ENCODE peak calls at places on chromosome 17, in seven cellular contexts. One of them, this sample, is unnamed.

GRCh38 chr17:29292992-29293889 is 707 bp downstream of the NUFIP2 start:
- DNase-seq in A549: peak; percentile 67
- DNase-seq in stimulated activated naive CD8-positive, alpha-beta T cell treated with anti-CD3 and anti-CD28 coated beads, Interleukin-15, Interleukin-2, amounts not matched to agents 100 U/mL and 50 U/mL, for 24 hours: peak; percentile 73
- DNase-seq in OCI-LY7: peak; percentile 76
- DNase-seq in fibroblast of pulmonary artery: peak; percentile 52
- DNase-seq in Calu3: peak; percentile 66
- DNase-seq in endothelial cell: peak; percentile 70
- DNase-seq in this sample: peak; percentile 57

GRCh38 chr17:43707184-43707583 is 45.5 kb upstream of the MEOX1 start:
- DNase-seq in A549: no peak
- DNase-seq in stimulated activated naive CD8-positive, alpha-beta T cell treated with anti-CD3 and anti-CD28 coated beads, Interleukin-15, Interleukin-2, amounts not matched to agents 100 U/mL and 50 U/mL, for 24 hours: no peak
- DNase-seq in OCI-LY7: no peak
- DNase-seq in fibroblast of pulmonary artery: no peak
- DNase-seq in Calu3: no peak
- DNase-seq in endothelial cell: no peak
- DNase-seq in this sample: no peak

GRCh38 chr17:17030515-17031211 is 11.6 kb upstream of the MPRIP start:
- DNase-seq in A549: no peak
- DNase-seq in stimulated activated naive CD8-positive, alpha-beta T cell treated with anti-CD3 and anti-CD28 coated beads, Interleukin-15, Interleukin-2, amounts not matched to agents 100 U/mL and 50 U/mL, for 24 hours: no peak
- DNase-seq in OCI-LY7: no peak
- DNase-seq in fibroblast of pulmonary artery: no peak
- DNase-seq in Calu3: no peak
- DNase-seq in endothelial cell: no peak
- DNase-seq in this sample: no peak

GRCh38 chr17:79203016-79203415 is 128.4 kb downstream of the ENGASE start:
- DNase-seq in A549: no peak
- DNase-seq in stimulated activated naive CD8-positive, alpha-beta T cell treated with anti-CD3 and anti-CD28 coated beads, Interleukin-15, Interleukin-2, amounts not matched to agents 100 U/mL and 50 U/mL, for 24 hours: no peak
- DNase-seq in OCI-LY7: peak; percentile 44
- DNase-seq in fibroblast of pulmonary artery: no peak
- DNase-seq in Calu3: no peak
- DNase-seq in endothelial cell: no peak
- DNase-seq in this sample: no peak

GRCh38 chr17:31595076-31595475 is 203.6 kb downstream of the RAB11FIP4 start:
- DNase-seq in A549: no peak
- DNase-seq in stimulated activated naive CD8-positive, alpha-beta T cell treated with anti-CD3 and anti-CD28 coated beads, Interleukin-15, Interleukin-2, amounts not matched to agents 100 U/mL and 50 U/mL, for 24 hours: no peak
- DNase-seq in OCI-LY7: no peak
- DNase-seq in fibroblast of pulmonary artery: no peak
- DNase-seq in Calu3: no peak
- DNase-seq in endothelial cell: no peak
- DNase-seq in this sample: no peak

GRCh38 chr17:10337976-10338375 is 34.8 kb downstream of the MYH13 start:
- DNase-seq in A549: no peak
- DNase-seq in stimulated activated naive CD8-positive, alpha-beta T cell treated with anti-CD3 and anti-CD28 coated beads, Interleukin-15, Interleukin-2, amounts not matched to agents 100 U/mL and 50 U/mL, for 24 hours: no peak
- DNase-seq in OCI-LY7: no peak
- DNase-seq in fibroblast of pulmonary artery: no peak
- DNase-seq in Calu3: no peak
- DNase-seq in endothelial cell: no peak
- DNase-seq in this sample: no peak

GRCh38 chr17:32496348-32497078 is 9.7 kb downstream of the CDK5R1 start:
- DNase-seq in A549: no peak
- DNase-seq in stimulated activated naive CD8-positive, alpha-beta T cell treated with anti-CD3 and anti-CD28 coated beads, Interleukin-15, Interleukin-2, amounts not matched to agents 100 U/mL and 50 U/mL, for 24 hours: no peak
- DNase-seq in OCI-LY7: no peak
- DNase-seq in fibroblast of pulmonary artery: peak; percentile 38
- DNase-seq in Calu3: no peak
- DNase-seq in endothelial cell: no peak
- DNase-seq in this sample: no peak

GRCh38 chr17:22694362-22695227 is 1002.3 kb downstream of the KCNJ18 start:
- DNase-seq in A549: no peak
- DNase-seq in stimulated activated naive CD8-positive, alpha-beta T cell treated with anti-CD3 and anti-CD28 coated beads, Interleukin-15, Interleukin-2, amounts not matched to agents 100 U/mL and 50 U/mL, for 24 hours: no peak
- DNase-seq in OCI-LY7: no peak
- DNase-seq in fibroblast of pulmonary artery: no peak
- DNase-seq in Calu3: no peak
- DNase-seq in endothelial cell: no peak
- DNase-seq in this sample: no peak

GRCh38 chr17:7855643-7856080 is 796 bp downstream of the TMEM88 start:
- DNase-seq in A549: no peak
- DNase-seq in stimulated activated naive CD8-positive, alpha-beta T cell treated with anti-CD3 and anti-CD28 coated beads, Interleukin-15, Interleukin-2, amounts not matched to agents 100 U/mL and 50 U/mL, for 24 hours: no peak
- DNase-seq in OCI-LY7: no peak
- DNase-seq in fibroblast of pulmonary artery: no peak
- DNase-seq in Calu3: no peak
- DNase-seq in endothelial cell: no peak
- DNase-seq in this sample: no peak

GRCh38 chr17:78180083-78180482 is 6.8 kb downstream of the TK1 start:
- DNase-seq in A549: no peak
- DNase-seq in stimulated activated naive CD8-positive, alpha-beta T cell treated with anti-CD3 and anti-CD28 coated beads, Interleukin-15, Interleukin-2, amounts not matched to agents 100 U/mL and 50 U/mL, for 24 hours: no peak
- DNase-seq in OCI-LY7: no peak
- DNase-seq in fibroblast of pulmonary artery: no peak
- DNase-seq in Calu3: no peak
- DNase-seq in endothelial cell: no peak
- DNase-seq in this sample: no peak

GRCh38 chr17:63955232-63955631 is 17.5 kb downstream of the SCN4A start:
- DNase-seq in A549: no peak
- DNase-seq in stimulated activated naive CD8-positive, alpha-beta T cell treated with anti-CD3 and anti-CD28 coated beads, Interleukin-15, Interleukin-2, amounts not matched to agents 100 U/mL and 50 U/mL, for 24 hours: no peak
- DNase-seq in OCI-LY7: peak; percentile 45
- DNase-seq in fibroblast of pulmonary artery: no peak
- DNase-seq in Calu3: no peak
- DNase-seq in endothelial cell: no peak
- DNase-seq in this sample: no peak

GRCh38 chr17:5065227-5065744 is 13.0 kb upstream of the ZFP3 start:
- DNase-seq in A549: no peak
- DNase-seq in stimulated activated naive CD8-positive, alpha-beta T cell treated with anti-CD3 and anti-CD28 coated beads, Interleukin-15, Interleukin-2, amounts not matched to agents 100 U/mL and 50 U/mL, for 24 hours: no peak
- DNase-seq in OCI-LY7: no peak
- DNase-seq in fibroblast of pulmonary artery: peak; percentile 29
- DNase-seq in Calu3: no peak
- DNase-seq in endothelial cell: no peak
- DNase-seq in this sample: no peak

GRCh38 chr17:46865100-46865499 is 13.7 kb downstream of the WNT9B start:
- DNase-seq in A549: no peak
- DNase-seq in stimulated activated naive CD8-positive, alpha-beta T cell treated with anti-CD3 and anti-CD28 coated beads, Interleukin-15, Interleukin-2, amounts not matched to agents 100 U/mL and 50 U/mL, for 24 hours: no peak
- DNase-seq in OCI-LY7: peak; percentile 16
- DNase-seq in fibroblast of pulmonary artery: no peak
- DNase-seq in Calu3: no peak
- DNase-seq in endothelial cell: no peak
- DNase-seq in this sample: no peak

GRCh38 chr17:41959336-41960095 is 7.1 kb upstream of the CNP start:
- DNase-seq in A549: peak; percentile 76
- DNase-seq in stimulated activated naive CD8-positive, alpha-beta T cell treated with anti-CD3 and anti-CD28 coated beads, Interleukin-15, Interleukin-2, amounts not matched to agents 100 U/mL and 50 U/mL, for 24 hours: no peak
- DNase-seq in OCI-LY7: peak; percentile 61
- DNase-seq in fibroblast of pulmonary artery: peak; percentile 78
- DNase-seq in Calu3: peak; percentile 51
- DNase-seq in endothelial cell: peak; percentile 65
- DNase-seq in this sample: no peak

GRCh38 chr17:7177210-7177953 is 1.8 kb downstream of the ASGR1 start:
- DNase-seq in A549: peak; percentile 95
- DNase-seq in stimulated activated naive CD8-positive, alpha-beta T cell treated with anti-CD3 and anti-CD28 coated beads, Interleukin-15, Interleukin-2, amounts not matched to agents 100 U/mL and 50 U/mL, for 24 hours: peak; percentile 73
- DNase-seq in OCI-LY7: peak; percentile 69
- DNase-seq in fibroblast of pulmonary artery: peak; percentile 69
- DNase-seq in Calu3: peak; percentile 62
- DNase-seq in endothelial cell: peak; percentile 83
- DNase-seq in this sample: peak; percentile 79

GRCh38 chr17:882827-883585 is 96.6 kb downstream of the NXN start:
- DNase-seq in A549: no peak
- DNase-seq in stimulated activated naive CD8-positive, alpha-beta T cell treated with anti-CD3 and anti-CD28 coated beads, Interleukin-15, Interleukin-2, amounts not matched to agents 100 U/mL and 50 U/mL, for 24 hours: no peak
- DNase-seq in OCI-LY7: no peak
- DNase-seq in fibroblast of pulmonary artery: peak; percentile 19
- DNase-seq in Calu3: no peak
- DNase-seq in endothelial cell: no peak
- DNase-seq in this sample: no peak

GRCh38 chr17:3903051-3903825 is 10.4 kb upstream of the CAMKK1 start:
- DNase-seq in A549: no peak
- DNase-seq in stimulated activated naive CD8-positive, alpha-beta T cell treated with anti-CD3 and anti-CD28 coated beads, Interleukin-15, Interleukin-2, amounts not matched to agents 100 U/mL and 50 U/mL, for 24 hours: no peak
- DNase-seq in OCI-LY7: no peak
- DNase-seq in fibroblast of pulmonary artery: no peak
- DNase-seq in Calu3: no peak
- DNase-seq in endothelial cell: no peak
- DNase-seq in this sample: no peak

This sample was measured in progenitor cell of endocrine pancreas.